ENCODE peak calls at places on chromosomes 3 and 15, in five cellular contexts. X, W, V, M and A are unnamed samples.

GRCh38 chr3:21839592-21839991 is 88.6 kb upstream of the ZNF385D start:
- DNase-seq in X (peak; percentile 91), W (no peak), V (peak; percentile 87), M (peak; percentile 92), A (peak; percentile 41)

GRCh38 chr3:89113887-89114840 is 6.7 kb downstream of the EPHA3 start:
- DNase-seq in X (peak; percentile 74), W (peak; percentile 38), V (no peak), M (peak; percentile 13), A (peak; percentile 7)

GRCh38 chr15:40906947-40907802 is 12.9 kb downstream of the VPS18 start:
- DNase-seq in X (no peak), W (peak; percentile 75), V (no peak), M (no peak), A (no peak)

GRCh38 chr3:122183521-122183892 is at the start of gene CASR:
- DNase-seq in X (no peak), W (peak; percentile 9), V (no peak), M (no peak), A (no peak)

GRCh38 chr3:107641572-107642307 is 119.0 kb downstream of the BBX start:
- DNase-seq in X (no peak), W (no peak), V (no peak), M (no peak), A (no peak)

GRCh38 chr3:51441282-51442030 is 50.4 kb downstream of the RBM15B start:
- DNase-seq in X (no peak), W (no peak), V (no peak), M (no peak), A (no peak)

GRCh38 chr3:62207197-62207596 is 166.2 kb downstream of the FEZF2 start:
- DNase-seq in X (no peak), W (no peak), V (no peak), M (no peak), A (no peak)

GRCh38 chr3:194112120-194113106 is 23.5 kb upstream of the HES1 start:
- DNase-seq in X (no peak), W (peak; percentile 73), V (no peak), M (no peak), A (no peak)

GRCh38 chr15:63246691-63247464 is 30.5 kb upstream of the APH1B start:
- DNase-seq in X (peak; percentile 43), W (no peak), V (peak; percentile 80), M (peak; percentile 83), A (no peak)

GRCh38 chr15:36468746-36469145 is 110.7 kb upstream of the CDIN1 start:
- DNase-seq in X (peak; percentile 94), W (no peak), V (peak; percentile 81), M (peak; percentile 78), A (peak; percentile 38)

GRCh38 chr3:125266976-125267375 is 54.4 kb upstream of the SLC12A8 start:
- DNase-seq in X (no peak), W (no peak), V (no peak), M (no peak), A (no peak)

GRCh38 chr3:176562381-176562780 is 634.9 kb downstream of the TBL1XR1 start:
- DNase-seq in X (no peak), W (no peak), V (no peak), M (no peak), A (no peak)

GRCh38 chr3:143859465-143860203 is 11.4 kb upstream of the SLC9A9 start:
- DNase-seq in X (no peak), W (no peak), V (no peak), M (no peak), A (no peak)

GRCh38 chr3:65376426-65376825 is 662.3 kb downstream of the MAGI1 start:
- DNase-seq in X (no peak), W (no peak), V (no peak), M (no peak), A (no peak)

GRCh38 chr3:65379223-65379622 is 659.5 kb downstream of the MAGI1 start:
- DNase-seq in X (no peak), W (no peak), V (no peak), M (no peak), A (no peak)

DNA sequence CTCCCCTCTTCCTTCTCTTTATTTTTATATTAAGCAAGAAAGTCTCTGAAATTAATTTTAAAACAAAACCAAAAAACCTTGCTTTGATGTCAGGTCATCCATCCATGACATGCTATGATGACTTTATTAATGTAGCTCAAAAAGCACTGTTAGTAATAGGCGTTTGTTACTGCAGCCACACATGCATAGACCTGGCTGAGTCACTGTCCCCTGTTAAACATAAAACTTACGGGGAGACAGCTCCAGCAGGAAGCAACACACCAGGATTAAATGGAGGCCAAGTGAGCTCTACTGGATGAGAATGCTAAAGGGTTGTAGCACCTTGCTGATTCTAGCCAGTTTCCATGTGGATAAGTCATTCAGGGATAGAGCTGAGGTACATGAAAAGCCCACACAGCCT is 661.1 kb downstream of the MAGI1 start:
- DNase-seq in X (no peak), W (no peak), V (no peak), M (no peak), A (no peak)
- TF ChIP-seq CTCF in X (no peak), W (no peak), V (no peak), M (no peak), A (no peak)

DNA sequence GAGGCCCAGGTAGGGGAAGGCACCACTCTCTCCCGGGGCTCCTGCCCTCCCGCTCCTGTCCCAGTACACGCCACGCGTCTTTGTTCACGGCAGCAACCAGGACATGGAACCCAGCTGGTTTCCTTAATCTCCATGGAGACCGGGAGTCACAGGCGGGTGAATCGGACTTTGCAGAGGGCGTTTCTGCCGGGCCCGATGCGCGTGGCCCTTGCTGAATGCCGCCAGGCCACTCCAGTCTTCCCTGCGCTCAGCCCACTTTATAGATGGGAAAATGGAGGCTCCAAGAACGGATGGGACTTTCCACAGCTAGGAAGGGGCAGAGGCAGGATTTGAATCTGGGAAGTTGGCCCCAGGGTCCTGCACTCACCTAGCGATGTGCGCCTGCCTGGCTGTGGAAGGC is 7.4 kb downstream of the PLXND1 start:
- DNase-seq in X (no peak), W (no peak), V (no peak), M (no peak), A (no peak)
- H3K4me3 ChIP-seq in X (no peak overlapping the region), W (no peak overlapping the region), V (no peak overlapping the region), M (no peak overlapping the region), A (no peak overlapping the region)

GRCh38 chr3:172307143-172307560 is 141.1 kb downstream of the GHSR start:
- DNase-seq in X (peak; percentile 55), W (no peak), V (no peak), M (no peak), A (no peak)

GRCh38 chr3:172303941-172304558 is 144.2 kb downstream of the GHSR start:
- DNase-seq in X (no peak), W (no peak), V (no peak), M (no peak), A (no peak)

GRCh38 chr3:172305552-172305951 is 142.7 kb downstream of the GHSR start:
- DNase-seq in X (peak; percentile 74), W (peak; percentile 53), V (no peak), M (no peak), A (peak; percentile 51)

GRCh38 chr3:172303181-172303580 is 145.1 kb downstream of the GHSR start:
- DNase-seq in X (no peak), W (no peak), V (no peak), M (no peak), A (no peak)

DNA sequence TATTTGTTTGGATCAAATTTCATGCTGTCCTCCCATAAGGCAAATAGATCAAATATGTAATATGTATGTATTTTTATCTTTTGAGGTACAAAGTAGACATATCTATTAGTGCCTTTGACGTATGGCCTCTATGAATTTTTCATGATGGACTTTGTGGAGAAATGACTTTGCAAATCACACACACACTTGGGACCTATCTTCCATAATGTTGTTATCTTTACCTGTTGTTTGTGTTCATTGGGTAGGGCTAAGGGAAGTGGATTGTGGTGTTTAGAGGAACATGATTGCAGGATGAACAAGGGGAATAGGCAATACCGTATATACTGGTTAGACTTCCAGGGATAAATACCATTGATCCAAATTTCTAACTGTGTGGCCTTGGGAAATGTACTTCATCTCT is 142.3 kb downstream of the GHSR start:
- DNase-seq in X (no peak), W (no peak), V (no peak), M (no peak), A (no peak)
- TF ChIP-seq CTCF in X (no peak), W (no peak), V (no peak), M (no peak), A (no peak)

GRCh38 chr3:114428173-114428606 is 134.4 kb downstream of the TIGIT start:
- DNase-seq in X (no peak), W (no peak), V (no peak), M (no peak), A (no peak)

GRCh38 chr3:114424337-114424736 is 130.5 kb downstream of the TIGIT start:
- DNase-seq in X (no peak), W (no peak), V (no peak), M (no peak), A (no peak)

GRCh38 chr3:114432356-114432755 is 138.5 kb downstream of the TIGIT start:
- DNase-seq in X (no peak), W (no peak), V (no peak), M (no peak), A (no peak)

GRCh38 chr3:114427407-114428172 is 133.8 kb downstream of the TIGIT start:
- DNase-seq in X (no peak), W (no peak), V (no peak), M (no peak), A (no peak)
- H3K4me3 ChIP-seq in X (no peak overlapping the region), W (no peak overlapping the region), V (no peak overlapping the region), M (no peak overlapping the region), A (no peak overlapping the region)

GRCh38 chr3:170584585-170585007 is 1.3 kb downstream of the SLC7A14 start:
- DNase-seq in X (peak; percentile 64), W (peak; percentile 42), V (no peak), M (no peak), A (no peak)
- TF ChIP-seq CTCF in X (no peak), W (no peak), V (no peak), M (no peak), A (no peak)